ENCODE peak calls at places on chromosomes 5 and 9, in ten cellular contexts. One of them, this sample, is unnamed.
A peak's percentile ranks its signal among the peaks of the same experiment; 100 is the strongest.

GRCh38 chr5:115549154-115549553 is 4.6 kb upstream of the FEM1C start:
- DNase-seq in psoas muscle: no peak
- DNase-seq in spleen: no peak
- DNase-seq in esophagus squamous epithelium: no peak
- DNase-seq in uterus: no peak
- DNase-seq in IMR-90: peak; percentile 19
- DNase-seq in pancreas: no peak
- DNase-seq in prostate gland: no peak
- DNase-seq in neural progenitor cell: peak; percentile 63
- DNase-seq in H9: peak; percentile 80
- DNase-seq in this sample: no peak

GRCh38 chr5:60494144-60494543 is 205.8 kb downstream of the DEPDC1B start:
- DNase-seq in psoas muscle: no peak
- DNase-seq in spleen: no peak
- DNase-seq in esophagus squamous epithelium: no peak
- DNase-seq in uterus: no peak
- DNase-seq in IMR-90: no peak
- DNase-seq in pancreas: no peak
- DNase-seq in prostate gland: no peak
- DNase-seq in neural progenitor cell: peak; percentile 60
- DNase-seq in H9: no peak
- DNase-seq in this sample: no peak

GRCh38 chr5:82666312-82666711 is 388.2 kb upstream of the RPS23 start:
- DNase-seq in psoas muscle: no peak
- DNase-seq in spleen: no peak
- DNase-seq in esophagus squamous epithelium: no peak
- DNase-seq in uterus: no peak
- DNase-seq in IMR-90: no peak
- DNase-seq in pancreas: no peak
- DNase-seq in prostate gland: no peak
- DNase-seq in neural progenitor cell: no peak
- DNase-seq in H9: no peak
- DNase-seq in this sample: no peak

GRCh38 chr9:72145093-72145492 is 4.1 kb upstream of the GDA start:
- DNase-seq in psoas muscle: no peak
- DNase-seq in spleen: no peak
- DNase-seq in esophagus squamous epithelium: no peak
- DNase-seq in uterus: no peak
- DNase-seq in IMR-90: no peak
- DNase-seq in pancreas: no peak
- DNase-seq in prostate gland: no peak
- DNase-seq in neural progenitor cell: no peak
- DNase-seq in H9: no peak
- DNase-seq in this sample: peak; percentile 39

GRCh38 chr5:113405530-113405929 is 29.3 kb downstream of the TSSK1B start:
- DNase-seq in psoas muscle: no peak
- DNase-seq in spleen: no peak
- DNase-seq in esophagus squamous epithelium: no peak
- DNase-seq in uterus: no peak
- DNase-seq in IMR-90: no peak
- DNase-seq in pancreas: no peak
- DNase-seq in prostate gland: no peak
- DNase-seq in neural progenitor cell: no peak
- DNase-seq in H9: no peak
- DNase-seq in this sample: no peak

GRCh38 chr5:133990396-133990795 is 14.4 kb downstream of the VDAC1 start:
- DNase-seq in psoas muscle: no peak
- DNase-seq in spleen: no peak
- DNase-seq in esophagus squamous epithelium: no peak
- DNase-seq in uterus: no peak
- DNase-seq in IMR-90: no peak
- DNase-seq in pancreas: no peak
- DNase-seq in prostate gland: no peak
- DNase-seq in neural progenitor cell: no peak
- DNase-seq in H9: no peak
- DNase-seq in this sample: no peak

GRCh38 chr5:125536582-125536981 is 790.1 kb upstream of the ZNF608 start:
- DNase-seq in psoas muscle: no peak
- DNase-seq in spleen: no peak
- DNase-seq in esophagus squamous epithelium: no peak
- DNase-seq in uterus: no peak
- DNase-seq in IMR-90: peak; percentile 27
- DNase-seq in pancreas: no peak
- DNase-seq in prostate gland: no peak
- DNase-seq in neural progenitor cell: no peak
- DNase-seq in H9: no peak
- DNase-seq in this sample: peak; percentile 86

GRCh38 chr9:100933656-100934055 is 94.9 kb upstream of the PLPPR1 start:
- DNase-seq in psoas muscle: no peak
- DNase-seq in spleen: no peak
- DNase-seq in esophagus squamous epithelium: no peak
- DNase-seq in uterus: no peak
- DNase-seq in IMR-90: no peak
- DNase-seq in pancreas: no peak
- DNase-seq in prostate gland: no peak
- DNase-seq in neural progenitor cell: no peak
- DNase-seq in H9: no peak
- DNase-seq in this sample: peak; percentile 21

GRCh38 chr5:2914991-2915484 is 163.6 kb upstream of the IRX2 start:
- DNase-seq in psoas muscle: no peak
- DNase-seq in spleen: peak; percentile 54
- DNase-seq in esophagus squamous epithelium: no peak
- DNase-seq in uterus: no peak
- DNase-seq in IMR-90: no peak
- DNase-seq in pancreas: no peak
- DNase-seq in prostate gland: no peak
- DNase-seq in neural progenitor cell: peak; percentile 67
- DNase-seq in H9: peak; percentile 75
- DNase-seq in this sample: no peak

GRCh38 chr5:115352571-115352970 is 56.1 kb upstream of the CCDC112 start:
- DNase-seq in psoas muscle: no peak
- DNase-seq in spleen: no peak
- DNase-seq in esophagus squamous epithelium: no peak
- DNase-seq in uterus: no peak
- DNase-seq in IMR-90: no peak
- DNase-seq in pancreas: no peak
- DNase-seq in prostate gland: no peak
- DNase-seq in neural progenitor cell: no peak
- DNase-seq in H9: no peak
- DNase-seq in this sample: no peak

GRCh38 chr5:56314536-56314935 is 81.4 kb upstream of the ANKRD55 start:
- DNase-seq in psoas muscle: no peak
- DNase-seq in spleen: no peak
- DNase-seq in esophagus squamous epithelium: no peak
- DNase-seq in uterus: no peak
- DNase-seq in IMR-90: no peak
- DNase-seq in pancreas: no peak
- DNase-seq in prostate gland: no peak
- DNase-seq in neural progenitor cell: peak; percentile 12
- DNase-seq in H9: peak; percentile 38
- DNase-seq in this sample: no peak
- TF ChIP-seq CTCF in psoas muscle: no peak
- TF ChIP-seq CTCF in spleen: no peak
- TF ChIP-seq CTCF in esophagus squamous epithelium: no peak
- TF ChIP-seq CTCF in uterus: no peak
- TF ChIP-seq CTCF in IMR-90: peak; percentile 10
- TF ChIP-seq CTCF in pancreas: no peak
- TF ChIP-seq CTCF in prostate gland: no peak
- TF ChIP-seq CTCF in neural progenitor cell: peak; percentile 39
- TF ChIP-seq CTCF in H9: peak; percentile 59
- TF ChIP-seq CTCF in this sample: no peak

GRCh38 chr9:121336705-121337104 is 33.3 kb downstream of the STOM start:
- DNase-seq in psoas muscle: no peak
- DNase-seq in spleen: no peak
- DNase-seq in esophagus squamous epithelium: no peak
- DNase-seq in uterus: no peak
- DNase-seq in IMR-90: no peak
- DNase-seq in pancreas: no peak
- DNase-seq in prostate gland: no peak
- DNase-seq in neural progenitor cell: no peak
- DNase-seq in H9: no peak
- DNase-seq in this sample: no peak
- H3K4me1 ChIP-seq in psoas muscle: peaks cover 28% of the 10 kb centered on the region
- H3K4me1 ChIP-seq in spleen: peaks cover 4% of the 10 kb centered on the region
- H3K4me1 ChIP-seq in esophagus squamous epithelium: peaks cover 64% of the 10 kb centered on the region
- H3K4me1 ChIP-seq in uterus: no peaks in the 10 kb centered on the region
- H3K4me1 ChIP-seq in IMR-90: peaks cover 10% of the 10 kb centered on the region
- H3K4me1 ChIP-seq in pancreas: no peaks in the 10 kb centered on the region
- H3K4me1 ChIP-seq in prostate gland: no peaks in the 10 kb centered on the region
- H3K4me1 ChIP-seq in neural progenitor cell: no peaks in the 10 kb centered on the region
- H3K4me1 ChIP-seq in H9: no peaks in the 10 kb centered on the region
- H3K4me1 ChIP-seq in this sample: peaks cover 15% of the 10 kb centered on the region

GRCh38 chr5:132883261-132883834 is 9.9 kb downstream of the LEAP2 start:
- DNase-seq in psoas muscle: no peak
- DNase-seq in spleen: no peak
- DNase-seq in esophagus squamous epithelium: no peak
- DNase-seq in uterus: peak; percentile 45
- DNase-seq in IMR-90: peak; percentile 74
- DNase-seq in pancreas: no peak
- DNase-seq in prostate gland: peak; percentile 66
- DNase-seq in neural progenitor cell: peak; percentile 70
- DNase-seq in H9: peak; percentile 40
- DNase-seq in this sample: no peak
- TF ChIP-seq CTCF in psoas muscle: peak; percentile 66
- TF ChIP-seq CTCF in spleen: peak; percentile 71
- TF ChIP-seq CTCF in esophagus squamous epithelium: peak; percentile 45
- TF ChIP-seq CTCF in uterus: peak; percentile 37
- TF ChIP-seq CTCF in IMR-90: peak; percentile 67
- TF ChIP-seq CTCF in pancreas: peak; percentile 49
- TF ChIP-seq CTCF in prostate gland: no peak
- TF ChIP-seq CTCF in neural progenitor cell: peak; percentile 64
- TF ChIP-seq CTCF in H9: peak; percentile 70
- TF ChIP-seq CTCF in this sample: peak; percentile 71

GRCh38 chr9:133540336-133541025 is 6.0 kb downstream of the ADAMTSL2 start:
- DNase-seq in psoas muscle: no peak
- DNase-seq in spleen: no peak
- DNase-seq in esophagus squamous epithelium: no peak
- DNase-seq in uterus: no peak
- DNase-seq in IMR-90: no peak
- DNase-seq in pancreas: no peak
- DNase-seq in prostate gland: no peak
- DNase-seq in neural progenitor cell: no peak
- DNase-seq in H9: no peak
- DNase-seq in this sample: no peak
- H3K4me1 ChIP-seq in psoas muscle: peaks cover 3% of the 10 kb centered on the region
- H3K4me1 ChIP-seq in spleen: peaks cover 11% of the 10 kb centered on the region
- H3K4me1 ChIP-seq in esophagus squamous epithelium: peaks cover 59% of the 10 kb centered on the region
- H3K4me1 ChIP-seq in uterus: no peaks in the 10 kb centered on the region
- H3K4me1 ChIP-seq in IMR-90: no peaks in the 10 kb centered on the region
- H3K4me1 ChIP-seq in pancreas: no peaks in the 10 kb centered on the region
- H3K4me1 ChIP-seq in prostate gland: no peaks in the 10 kb centered on the region
- H3K4me1 ChIP-seq in neural progenitor cell: peaks cover 6% of the 10 kb centered on the region
- H3K4me1 ChIP-seq in H9: peaks cover 7% of the 10 kb centered on the region
- H3K4me1 ChIP-seq in this sample: no peaks in the 10 kb centered on the region

DNA sequence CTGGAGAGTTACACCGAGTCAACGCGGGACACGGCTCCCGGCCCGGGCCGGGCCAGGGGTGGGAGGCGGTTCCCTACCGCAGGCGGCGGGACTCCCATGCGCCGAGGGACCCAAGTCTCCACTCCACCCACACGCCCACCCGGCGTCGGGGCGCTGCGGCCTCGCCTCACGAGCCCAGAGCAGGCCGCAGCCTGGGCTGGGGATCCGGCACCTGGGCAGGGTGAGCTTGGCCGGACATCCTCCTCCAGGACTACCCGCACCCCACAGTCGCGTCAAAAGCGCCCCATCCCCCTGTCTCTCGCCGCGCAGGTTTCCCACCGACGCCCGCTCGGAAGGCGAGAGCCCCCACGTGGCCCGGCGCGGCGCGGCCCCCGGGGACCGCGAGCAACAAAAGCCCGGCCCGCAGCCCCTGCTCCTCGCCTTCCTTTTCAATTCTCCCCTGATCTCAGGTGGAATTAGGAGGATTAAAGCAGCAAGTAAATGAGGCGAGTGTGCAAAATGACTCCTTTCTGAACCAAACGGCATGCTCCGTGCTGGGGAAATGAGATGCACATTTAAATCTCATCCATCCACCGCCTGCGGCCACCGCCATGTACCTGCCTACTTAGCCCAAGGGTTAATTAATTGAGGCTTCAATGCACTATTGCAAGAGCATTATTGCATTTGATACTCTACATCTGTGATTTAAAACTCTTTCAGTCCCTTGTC is 196.6 kb upstream of the TBCA start:
- DNase-seq in psoas muscle: no peak
- DNase-seq in spleen: peak; percentile 80
- DNase-seq in esophagus squamous epithelium: no peak
- DNase-seq in uterus: no peak
- DNase-seq in IMR-90: no peak
- DNase-seq in pancreas: peak; percentile 59
- DNase-seq in prostate gland: no peak
- DNase-seq in neural progenitor cell: peak; percentile 75
- DNase-seq in H9: no peak
- DNase-seq in this sample: no peak
- TF ChIP-seq CTCF in psoas muscle: no peak
- TF ChIP-seq CTCF in spleen: no peak
- TF ChIP-seq CTCF in esophagus squamous epithelium: no peak
- TF ChIP-seq CTCF in uterus: no peak
- TF ChIP-seq CTCF in IMR-90: peak; percentile 29
- TF ChIP-seq CTCF in pancreas: no peak
- TF ChIP-seq CTCF in prostate gland: no peak
- TF ChIP-seq CTCF in neural progenitor cell: peak; percentile 25
- TF ChIP-seq CTCF in H9: no peak
- TF ChIP-seq CTCF in this sample: peak; percentile 31

DNA sequence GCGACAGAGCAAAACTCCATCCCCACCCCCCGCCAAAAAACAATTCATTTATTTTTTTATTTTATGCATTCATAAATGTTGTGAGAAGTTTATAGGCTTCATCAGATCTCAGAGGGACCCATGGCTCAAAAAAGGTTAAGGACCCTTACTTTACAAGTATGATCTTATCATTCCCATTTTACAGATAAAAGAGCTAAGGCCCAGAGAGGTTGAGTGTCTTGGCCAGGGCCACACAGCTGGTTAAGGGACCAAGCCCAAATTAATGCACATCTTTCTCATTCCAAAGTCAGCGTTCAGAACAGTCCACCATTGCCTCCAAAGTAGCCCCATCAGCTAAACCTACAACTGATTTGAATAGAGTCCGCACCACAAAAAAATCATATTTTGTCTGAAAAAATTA is 67.8 kb downstream of the PPARGC1B start:
- DNase-seq in psoas muscle: no peak
- DNase-seq in spleen: no peak
- DNase-seq in esophagus squamous epithelium: no peak
- DNase-seq in uterus: no peak
- DNase-seq in IMR-90: no peak
- DNase-seq in pancreas: no peak
- DNase-seq in prostate gland: no peak
- DNase-seq in neural progenitor cell: no peak
- DNase-seq in H9: no peak
- DNase-seq in this sample: no peak
- H3K4me1 ChIP-seq in psoas muscle: peaks cover 96% of the 10 kb centered on the region
- H3K4me1 ChIP-seq in spleen: no peaks in the 10 kb centered on the region
- H3K4me1 ChIP-seq in esophagus squamous epithelium: peaks cover 79% of the 10 kb centered on the region
- H3K4me1 ChIP-seq in uterus: peaks cover 16% of the 10 kb centered on the region
- H3K4me1 ChIP-seq in IMR-90: peaks cover 7% of the 10 kb centered on the region
- H3K4me1 ChIP-seq in pancreas: no peaks in the 10 kb centered on the region
- H3K4me1 ChIP-seq in prostate gland: no peaks in the 10 kb centered on the region
- H3K4me1 ChIP-seq in neural progenitor cell: peaks cover 24% of the 10 kb centered on the region
- H3K4me1 ChIP-seq in H9: peaks cover 2% of the 10 kb centered on the region
- H3K4me1 ChIP-seq in this sample: peaks cover 16% of the 10 kb centered on the region

GRCh38 chr5:27020965-27021364 is 17.4 kb downstream of the CDH9 start:
- DNase-seq in psoas muscle: no peak
- DNase-seq in spleen: no peak
- DNase-seq in esophagus squamous epithelium: no peak
- DNase-seq in uterus: no peak
- DNase-seq in IMR-90: peak; percentile 0
- DNase-seq in pancreas: no peak
- DNase-seq in prostate gland: no peak
- DNase-seq in neural progenitor cell: no peak
- DNase-seq in H9: no peak
- DNase-seq in this sample: no peak
- TF ChIP-seq CTCF in psoas muscle: peak; percentile 6
- TF ChIP-seq CTCF in spleen: no peak
- TF ChIP-seq CTCF in esophagus squamous epithelium: no peak
- TF ChIP-seq CTCF in uterus: no peak
- TF ChIP-seq CTCF in IMR-90: peak; percentile 42
- TF ChIP-seq CTCF in pancreas: no peak
- TF ChIP-seq CTCF in prostate gland: no peak
- TF ChIP-seq CTCF in neural progenitor cell: peak; percentile 36
- TF ChIP-seq CTCF in H9: peak; percentile 50
- TF ChIP-seq CTCF in this sample: peak; percentile 73